ENCODE peak calls at places on chromosomes 7 and 10, in six cellular contexts. O is IMR-90, K is neuronal stem cell, Y is H9, J is H1, P is mesenchymal stem cell. V is an unnamed sample.

GRCh38 chr10:63631971-63632370 is 110.8 kb downstream of the REEP3 start:
- DNase-seq in O (no peak), K (no peak), Y (no peak), J (no peak), P (no peak), V (no peak)

GRCh38 chr10:128040681-128041080 is 85.5 kb downstream of the MKI67 start:
- DNase-seq in O (no peak), K (no peak), Y (no peak), J (no peak), P (no peak), V (no peak)

GRCh38 chr10:8070440-8070839 is 16.0 kb downstream of the GATA3 start:
- DNase-seq in O (no peak), K (no peak), Y (no peak), J (no peak), P (no peak), V (no peak)

GRCh38 chr7:543790-544527 is 24.3 kb upstream of the PDGFA start:
- DNase-seq in O (peak), K (no peak), Y (no peak), J (no peak), P (no peak), V (no peak)

GRCh38 chr7:129089521-129090212 is 34.8 kb upstream of the TNPO3 start:
- DNase-seq in O (no peak), K (no peak), Y (no peak), J (no peak), P (peak), V (no peak)

GRCh38 chr10:128530301-128530700 is 404.1 kb upstream of the MKI67 start:
- DNase-seq in O (no peak), K (no peak), Y (no peak), J (no peak), P (peak), V (no peak)

GRCh38 chr10:76036410-76036940 is 605.1 kb downstream of the LRMDA start:
- DNase-seq in O (peak), K (no peak), Y (peak), J (peak), P (peak), V (peak)

GRCh38 chr7:668139-668871 is 58.2 kb upstream of the DNAAF5 start:
- DNase-seq in O (peak), K (no peak), Y (no peak), J (no peak), P (peak), V (no peak)

GRCh38 chr7:37759519-37759918 is 76.0 kb downstream of the GPR141 start:
- DNase-seq in O (no peak), K (no peak), Y (no peak), J (no peak), P (no peak), V (no peak)

GRCh38 chr7:22248111-22248809 is 108.7 kb downstream of the RAPGEF5 start:
- DNase-seq in O (peak), K (no peak), Y (no peak), J (no peak), P (peak), V (no peak)

GRCh38 chr10:112906945-112907344 is 43.1 kb upstream of the TCF7L2 start:
- DNase-seq in O (no peak), K (no peak), Y (no peak), J (no peak), P (no peak), V (no peak)

GRCh38 chr10:30822693-30823465 is 193.3 kb upstream of the LYZL2 start:
- DNase-seq in O (no peak), K (no peak), Y (no peak), J (no peak), P (no peak), V (no peak)

GRCh38 chr10:124180947-124181549 is 87.7 kb upstream of the CHST15 start:
- DNase-seq in O (no peak), K (no peak), Y (no peak), J (peak), P (peak), V (no peak)

GRCh38 chr7:71361633-71362032 is 229.7 kb downstream of the GALNT17 start:
- DNase-seq in O (no peak), K (no peak), Y (no peak), J (no peak), P (no peak), V (no peak)

GRCh38 chr7:74013539-74014272 is 14.3 kb upstream of the ELN start:
- DNase-seq in O (no peak), K (no peak), Y (no peak), J (no peak), P (no peak), V (no peak)

GRCh38 chr7:30252885-30253795 is 31.3 kb upstream of the ZNRF2 start:
- DNase-seq in O (no peak), K (no peak), Y (no peak), J (no peak), P (no peak), V (peak)

GRCh38 chr7:150356265-150356897 is 12.2 kb upstream of the REPIN1 start:
- DNase-seq in O (peak), K (peak), Y (no peak), J (no peak), P (peak), V (peak)

GRCh38 chr10:122113161-122113944 is 124.4 kb downstream of the TACC2 start:
- DNase-seq in O (peak), K (peak), Y (peak), J (peak), P (peak), V (peak)

GRCh38 chr7:131034166-131034881 is 293.4 kb upstream of the MKLN1 start:
- DNase-seq in O (no peak), K (no peak), Y (no peak), J (no peak), P (no peak), V (no peak)

GRCh38 chr7:101410743-101411476 is 48.2 kb downstream of the COL26A1 start:
- DNase-seq in O (no peak), K (peak), Y (peak), J (peak), P (peak), V (peak)

GRCh38 chr10:35470535-35470934 is 134.2 kb downstream of the CCNY start:
- DNase-seq in O (no peak), K (no peak), Y (no peak), J (no peak), P (peak), V (no peak)

GRCh38 chr7:119964640-119965542 is 308.1 kb upstream of the KCND2 start:
- DNase-seq in O (peak), K (no peak), Y (no peak), J (no peak), P (peak), V (peak)

GRCh38 chr10:130399425-130399950 is 263.3 kb downstream of the GLRX3 start:
- DNase-seq in O (no peak), K (no peak), Y (peak), J (no peak), P (no peak), V (no peak)

GRCh38 chr7:148503900-148504487 is 86.6 kb upstream of the C7orf33 start:
- DNase-seq in O (peak), K (no peak), Y (no peak), J (no peak), P (peak), V (peak)

GRCh38 chr10:86343761-86344160 is 22.8 kb downstream of the GRID1 start:
- DNase-seq in O (no peak), K (no peak), Y (no peak), J (no peak), P (no peak), V (no peak)

GRCh38 chr7:41501466-41501865 is 201.4 kb downstream of the INHBA start:
- DNase-seq in O (no peak), K (no peak), Y (no peak), J (no peak), P (peak), V (no peak)

GRCh38 chr10:100345570-100346330 is 1.3 kb upstream of the SCD start:
- DNase-seq in O (peak), K (no peak), Y (no peak), J (no peak), P (peak), V (peak)

GRCh38 chr7:121180436-121181063 is 148.2 kb upstream of the WNT16 start:
- DNase-seq in O (no peak), K (no peak), Y (no peak), J (no peak), P (no peak), V (no peak)

GRCh38 chr10:12237265-12238220 is 41.6 kb downstream of the CDC123 start:
- DNase-seq in O (no peak), K (no peak), Y (no peak), J (no peak), P (no peak), V (no peak)

GRCh38 chr7:43137811-43138210 is 25.4 kb downstream of the HECW1 start:
- DNase-seq in O (no peak), K (no peak), Y (no peak), J (no peak), P (no peak), V (no peak)

GRCh38 chr10:8402469-8403074 is 348.1 kb downstream of the GATA3 start:
- DNase-seq in O (no peak), K (no peak), Y (no peak), J (no peak), P (no peak), V (no peak)

GRCh38 chr7:135620980-135621850 is 41.1 kb upstream of the STMP1 start:
- DNase-seq in O (peak), K (peak), Y (no peak), J (no peak), P (peak), V (peak)

GRCh38 chr10:94859086-94859485 is 79.4 kb upstream of the CYP2C9 start:
- DNase-seq in O (no peak), K (no peak), Y (no peak), J (no peak), P (no peak), V (no peak)

GRCh38 chr7:80659120-80660055 is 20.9 kb downstream of the CD36 start:
- DNase-seq in O (peak), K (no peak), Y (no peak), J (no peak), P (peak), V (no peak)

GRCh38 chr10:88091490-88092061 is 228.2 kb downstream of the PTEN start:
- DNase-seq in O (no peak), K (no peak), Y (no peak), J (no peak), P (no peak), V (peak)

DNA sequence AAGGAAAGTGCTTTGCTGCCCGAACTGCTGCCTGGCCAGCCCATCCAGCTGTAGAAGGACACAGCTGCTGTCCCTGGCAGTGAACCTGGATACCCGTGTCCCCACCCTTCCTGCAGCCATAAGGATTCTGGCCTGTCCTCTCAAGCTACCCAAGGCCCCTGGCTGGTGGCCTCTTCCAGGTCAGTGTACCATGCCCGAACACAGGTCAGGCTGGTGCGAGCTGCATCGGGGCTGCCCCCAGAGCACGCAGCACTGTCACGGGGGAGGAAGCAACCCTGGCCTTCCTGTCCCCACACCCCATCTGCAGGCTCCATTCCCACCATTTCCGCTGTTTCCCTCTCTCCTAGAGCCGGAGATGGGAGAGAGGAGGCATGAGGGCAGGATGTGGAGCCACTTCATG is 30.5 kb upstream of the PWWP2B start:
- DNase-seq in O (no peak), K (no peak), Y (no peak), J (no peak), P (no peak), V (no peak)
- H4K91ac ChIP-seq in O (no peak), K (no peak), Y (no peak), J (no peak), P (no peak), V (no peak)

DNA sequence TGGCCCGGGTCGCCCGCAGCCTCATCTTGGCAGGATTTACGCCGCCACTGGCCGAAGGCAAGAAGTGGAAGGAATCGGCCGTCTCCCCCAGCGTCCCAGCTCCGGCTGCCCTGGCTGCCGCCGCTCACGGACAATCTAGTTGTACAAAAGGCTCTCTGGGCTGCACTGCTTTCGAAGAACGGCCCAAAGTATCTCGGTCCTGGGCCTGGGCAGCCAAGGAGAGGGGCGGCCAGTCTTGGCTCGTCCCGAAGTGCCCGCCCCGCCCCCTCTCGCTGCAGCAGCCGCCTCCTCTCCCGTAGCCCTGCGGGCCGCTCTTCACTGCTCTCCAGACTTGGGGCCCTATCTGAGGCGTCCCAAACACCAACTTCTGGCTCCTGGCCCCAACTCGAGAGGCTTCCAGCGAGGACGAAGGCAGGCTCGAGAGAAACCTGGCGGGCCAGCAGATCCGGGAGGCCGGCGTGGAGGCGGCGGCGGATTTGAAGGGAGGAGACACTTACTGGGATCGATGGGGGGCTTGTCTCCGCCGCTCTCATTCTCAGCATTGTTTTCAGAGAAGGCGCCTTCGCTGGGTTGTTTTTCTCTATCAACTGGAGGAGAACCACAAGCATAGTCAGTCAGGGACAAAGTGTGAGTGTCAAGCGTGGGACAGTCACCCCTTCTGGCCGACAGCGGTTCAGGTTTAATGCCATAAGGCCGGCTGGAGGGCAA is 802 bp downstream of the HOXA9 start:
- DNase-seq in O (no peak), K (no peak), Y (peak), J (no peak), P (peak), V (no peak)
- H3K9ac ChIP-seq in O (no peak), K (no peak), Y (no peak), J (no peak), P (peak), V (no peak)

DNA sequence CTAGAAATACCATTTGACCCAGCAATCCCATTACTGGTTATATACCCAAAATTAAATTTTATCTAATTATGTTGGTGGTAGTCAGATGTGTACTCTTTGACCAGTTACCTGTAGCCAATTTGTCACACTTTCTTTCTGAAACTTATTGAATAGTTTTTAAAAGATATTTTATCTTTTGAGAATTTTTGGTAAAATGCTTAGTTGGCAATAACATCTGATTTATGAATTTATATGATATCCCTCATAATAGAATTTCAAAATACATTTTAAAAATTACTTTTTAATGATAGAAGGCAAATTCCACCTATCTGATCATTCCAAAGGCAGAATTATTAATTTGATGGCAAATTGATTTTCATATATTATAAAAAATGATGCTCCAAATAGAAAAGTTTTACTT is 569.3 kb downstream of the ATRNL1 start:
- DNase-seq in O (no peak), K (no peak), Y (no peak), J (no peak), P (no peak), V (no peak)
- H4K91ac ChIP-seq in O (no peak), K (no peak), Y (no peak), J (no peak), P (no peak), V (no peak)

GRCh38 chr7:50655020-50655419 is 89.8 kb upstream of the DDC start:
- DNase-seq in O (no peak), K (no peak), Y (no peak), J (peak), P (no peak), V (no peak)

GRCh38 chr7:50651227-50651989 is 86.2 kb upstream of the DDC start:
- DNase-seq in O (no peak), K (no peak), Y (no peak), J (no peak), P (peak), V (peak)

GRCh38 chr7:50653997-50654425 is 88.8 kb upstream of the DDC start:
- DNase-seq in O (peak), K (no peak), Y (no peak), J (peak), P (no peak), V (no peak)

GRCh38 chr7:50652400-50653115 is 87.4 kb upstream of the DDC start:
- DNase-seq in O (no peak), K (no peak), Y (no peak), J (peak), P (no peak), V (no peak)

GRCh38 chr7:50653116-50653854 is 88.1 kb upstream of the DDC start:
- DNase-seq in O (no peak), K (no peak), Y (no peak), J (peak), P (peak), V (no peak)
- H3K9ac ChIP-seq in O (no peak), K (peak), Y (no peak), J (no peak), P (peak), V (no peak)

GRCh38 chr7:11302121-11302520 is 328.4 kb downstream of the PHF14 start:
- DNase-seq in O (no peak), K (no peak), Y (no peak), J (no peak), P (no peak), V (no peak)

GRCh38 chr7:11298220-11298619 is 324.5 kb downstream of the PHF14 start:
- DNase-seq in O (no peak), K (no peak), Y (no peak), J (no peak), P (no peak), V (no peak)

GRCh38 chr7:11297226-11297625 is 323.6 kb downstream of the PHF14 start:
- DNase-seq in O (no peak), K (no peak), Y (no peak), J (no peak), P (no peak), V (no peak)

GRCh38 chr7:11297764-11298163 is 324.1 kb downstream of the PHF14 start:
- DNase-seq in O (no peak), K (no peak), Y (no peak), J (no peak), P (no peak), V (no peak)

DNA sequence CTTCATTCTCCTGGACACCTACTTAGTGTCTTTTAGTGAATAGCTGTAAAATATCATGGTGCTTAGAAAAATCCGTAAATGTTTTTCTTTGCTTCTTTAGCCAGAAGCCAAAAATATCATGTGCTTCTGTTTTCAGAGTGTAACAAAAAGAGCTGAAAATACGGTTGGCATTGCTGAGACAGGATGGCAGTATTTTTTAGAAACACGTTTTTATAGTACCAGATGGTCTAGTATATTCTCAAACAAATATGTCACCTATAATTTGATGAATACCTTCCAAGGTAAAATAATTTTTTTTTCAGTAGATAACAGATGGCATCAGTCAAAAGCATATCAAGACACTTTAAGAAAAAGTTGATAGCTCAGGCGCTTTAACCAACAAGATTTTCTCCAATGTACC is 326.6 kb downstream of the PHF14 start:
- DNase-seq in O (no peak), K (no peak), Y (no peak), J (no peak), P (no peak), V (no peak)
- H4K91ac ChIP-seq in O (no peak), K (no peak), Y (no peak), J (no peak), P (no peak), V (no peak)

GRCh38 chr7:44634839-44635591 is 28.6 kb downstream of the OGDH start:
- DNase-seq in O (no peak), K (no peak), Y (no peak), J (no peak), P (no peak), V (no peak)

GRCh38 chr7:44632196-44632595 is 25.8 kb downstream of the OGDH start:
- DNase-seq in O (no peak), K (no peak), Y (no peak), J (no peak), P (no peak), V (no peak)

GRCh38 chr7:44631458-44632115 is 25.2 kb downstream of the OGDH start:
- DNase-seq in O (peak), K (no peak), Y (no peak), J (no peak), P (peak), V (no peak)

GRCh38 chr7:44634187-44634838 is 27.9 kb downstream of the OGDH start:
- DNase-seq in O (peak), K (no peak), Y (no peak), J (no peak), P (no peak), V (no peak)

GRCh38 chr7:44633254-44634186 is 27.1 kb downstream of the OGDH start:
- DNase-seq in O (peak), K (no peak), Y (no peak), J (no peak), P (peak), V (no peak)
- H3K9ac ChIP-seq in O (no peak), K (no peak), Y (no peak), J (no peak), P (peak), V (no peak)

DNA sequence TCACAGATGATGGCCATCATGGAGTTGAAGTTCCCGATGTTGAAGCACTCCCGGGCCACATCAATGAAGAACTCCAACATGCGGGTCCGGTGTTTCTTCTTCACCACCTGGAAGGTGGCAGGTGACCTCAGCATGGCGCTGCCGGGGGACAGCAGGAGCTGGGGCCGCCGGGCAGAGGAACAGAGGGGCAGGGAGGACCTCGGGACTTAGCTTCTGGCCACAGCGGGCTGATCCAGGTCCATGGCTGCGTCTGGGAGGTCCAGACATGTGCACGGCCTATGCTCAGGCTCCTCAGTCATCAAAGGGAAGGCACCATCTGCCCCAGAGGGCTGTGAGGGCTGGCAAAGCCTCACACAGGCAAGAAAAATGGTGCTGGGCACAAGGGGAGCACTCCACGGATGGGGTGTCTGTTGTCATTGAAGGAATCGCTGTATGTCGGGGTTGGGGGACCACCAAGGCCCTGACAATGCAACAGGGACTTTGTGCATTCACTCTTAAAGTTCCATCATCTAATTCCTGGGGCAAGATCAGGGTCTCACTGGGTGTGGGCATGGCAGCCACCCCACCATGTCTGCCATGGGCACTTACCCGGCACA is 60.9 kb downstream of the CSGALNACT2 start:
- DNase-seq in O (no peak), K (no peak), Y (no peak), J (no peak), P (no peak), V (no peak)
- H4K91ac ChIP-seq in O (no peak), K (no peak), Y (no peak), J (no peak), P (no peak), V (no peak)